ENCODE peak calls at places on chromosomes 4 and X, in six cellular contexts. F is WTC11, T is nephron progenitor cell, H is hepatocyte, J is esophagus squamous epithelium, R is sigmoid colon. L is an unnamed sample.

GRCh38 chr4:113080050-113080449 is 30.6 kb downstream of the ANK2 start:
- DNase-seq in R (no peak), T (no peak), H (peak; percentile 54), J (no peak), F (no peak), L (no peak)

GRCh38 chrX:21479695-21480280 is 105.6 kb downstream of the CNKSR2 start:
- DNase-seq in J (no peak), H (peak; percentile 55), F (no peak), T (peak; percentile 11), R (no peak), L (no peak)

GRCh38 chrX:38260231-38260630 is 39.6 kb upstream of the SRPX start:
- DNase-seq in H (peak; percentile 46), F (peak; percentile 31), J (no peak), R (no peak), T (peak; percentile 6), L (no peak)

GRCh38 chr4:65918217-65918616 is 247.9 kb upstream of the EPHA5 start:
- DNase-seq in T (no peak), J (no peak), R (no peak), F (no peak), H (no peak), L (no peak)

GRCh38 chrX:70062961-70063550 is 799 bp downstream of the OTUD6A start:
- DNase-seq in R (no peak), T (no peak), H (no peak), J (no peak), F (no peak), L (no peak)

GRCh38 chr4:82965763-82966162 is 44.9 kb downstream of the LIN54 start:
- DNase-seq in R (no peak), F (no peak), T (no peak), H (no peak), J (no peak), L (no peak)

GRCh38 chrX:105331244-105331643 is 110.8 kb upstream of the TEX13A start:
- DNase-seq in H (no peak), T (no peak), F (no peak), J (no peak), R (no peak), L (no peak)

GRCh38 chr4:95510145-95510544 is 38.6 kb downstream of the UNC5C start:
- DNase-seq in R (no peak), T (no peak), H (peak; percentile 45), J (no peak), F (no peak), L (no peak)

GRCh38 chr4:78534286-78534955 is 17.1 kb upstream of the ANXA3 start:
- DNase-seq in R (no peak), H (no peak), J (no peak), F (no peak), T (no peak), L (no peak)

GRCh38 chr4:19776021-19776459 is 475.7 kb upstream of the SLIT2 start:
- DNase-seq in H (peak; percentile 8), F (no peak), J (no peak), T (no peak), R (no peak), L (no peak)

GRCh38 chr4:37976991-37977470 is 16.8 kb downstream of the PTTG2 start:
- DNase-seq in F (peak; percentile 80), R (peak; percentile 91), J (peak; percentile 59), T (peak; percentile 89), H (peak; percentile 93), L (peak; percentile 48)
- TF ChIP-seq CTCF in F (no peak), R (no peak), J (no peak), T (no peak), H (peak; percentile 26), L (no peak)

DNA sequence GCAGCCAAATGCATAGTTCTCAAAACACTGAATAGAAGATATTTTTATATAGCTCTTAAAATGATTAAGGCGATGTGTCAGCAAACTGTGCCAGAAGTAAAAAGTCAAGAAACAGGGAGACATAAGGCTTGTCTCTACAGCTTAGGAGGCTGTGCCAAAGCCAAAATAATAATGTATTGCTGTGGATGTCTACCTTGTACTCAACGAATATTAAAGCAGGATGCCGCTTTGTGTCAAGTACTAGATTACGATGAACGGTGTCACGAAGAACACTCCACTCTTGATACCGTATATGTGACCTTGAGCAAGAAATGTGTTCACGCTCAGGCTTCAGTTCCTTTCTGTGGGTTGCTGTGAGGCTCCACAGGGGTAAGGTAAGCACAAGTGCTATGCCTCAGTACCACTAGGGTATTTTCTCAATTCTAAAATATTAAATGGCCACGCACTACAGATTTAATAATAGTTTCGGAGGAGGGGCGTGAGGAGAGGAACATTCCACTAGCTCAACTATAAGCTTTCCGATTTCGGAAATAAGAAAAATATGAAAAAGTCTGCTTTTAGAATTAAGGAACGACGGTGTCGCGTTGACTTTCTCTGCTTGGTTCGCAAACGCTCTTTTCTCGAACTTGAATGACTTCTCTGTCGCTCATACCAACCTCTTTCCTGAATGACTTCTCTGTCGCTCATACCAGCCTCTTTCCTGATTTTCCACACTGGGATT is 679 bp upstream of the SCOC start:
- DNase-seq in F (no peak), H (peak; percentile 27), R (no peak), T (no peak), J (no peak), L (no peak)
- TF ChIP-seq CTCF in F (no peak), H (peak; percentile 8), R (peak; percentile 63), T (no peak), J (peak; percentile 14), L (no peak)

GRCh38 chr4:111630705-111631104 is 514.5 kb upstream of the FAM241A start:
- DNase-seq in F (no peak), J (no peak), H (peak; percentile 48), R (no peak), T (no peak), L (no peak)
- TF ChIP-seq CTCF in F (no peak), J (peak; percentile 20), H (peak; percentile 59), R (no peak), T (peak; percentile 44), L (no peak)

DNA sequence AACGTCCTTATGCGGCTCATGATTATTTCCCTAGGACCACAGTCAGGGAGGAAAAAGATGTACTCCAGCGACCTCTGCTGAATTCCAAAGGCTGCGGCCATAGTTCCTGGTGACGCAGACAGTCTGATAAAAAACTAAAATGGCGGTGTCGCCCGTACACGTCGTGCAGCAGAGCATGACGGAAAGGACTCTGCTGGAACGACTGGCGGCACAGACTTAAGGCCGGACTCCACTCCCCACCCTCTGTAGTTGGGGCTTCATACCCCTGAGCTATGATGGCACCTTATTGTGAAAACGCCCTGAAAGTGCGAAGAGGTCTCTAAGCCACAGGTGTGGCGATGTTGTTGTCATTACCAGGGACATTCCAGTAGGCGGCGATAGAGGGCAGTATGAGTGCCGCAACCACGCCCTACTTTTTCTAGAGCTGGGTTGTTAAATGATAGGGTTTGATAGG is 90.0 kb upstream of the EDA2R start:
- DNase-seq in R (peak; percentile 57), F (peak; percentile 49), H (peak; percentile 72), T (peak; percentile 49), J (no peak), L (no peak)
- TF ChIP-seq CTCF in R (peak; percentile 49), F (peak; percentile 69), H (peak; percentile 71), T (peak; percentile 66), J (peak; percentile 43), L (no peak)

GRCh38 chrX:27674491-27674890 is 84.3 kb downstream of the DCAF8L2 start:
- DNase-seq in J (no peak), R (no peak), H (no peak), F (no peak), T (no peak), L (no peak)

GRCh38 chrX:27675493-27675892 is 85.3 kb downstream of the DCAF8L2 start:
- DNase-seq in R (no peak), J (no peak), F (no peak), T (no peak), H (peak; percentile 17), L (no peak)

GRCh38 chrX:27680726-27681125 is 90.6 kb downstream of the DCAF8L2 start:
- DNase-seq in J (no peak), H (no peak), F (no peak), T (no peak), R (no peak), L (no peak)

GRCh38 chrX:27679281-27679680 is 89.1 kb downstream of the DCAF8L2 start:
- DNase-seq in T (no peak), F (no peak), J (no peak), R (no peak), H (no peak), L (no peak)
- TF ChIP-seq CTCF in T (no peak), F (no peak), J (no peak), R (no peak), H (no peak), L (no peak)